ENCODE peak calls at places on chromosomes 2 and 18, in five cellular contexts. V is HepG2, P is right lobe of liver, Z is IMR-90, J is body of pancreas. N is an unnamed sample.

GRCh38 chr2:231450548-231450989 is 13.7 kb downstream of the NCL start:
- DNase-seq in V (no peak), P (no peak), Z (no peak), J (no peak), N (no peak)

GRCh38 chr2:214382229-214382628 is 28.6 kb upstream of the VWC2L start:
- DNase-seq in V (no peak), P (no peak), Z (peak; percentile 18), J (no peak), N (no peak)

GRCh38 chr18:70425236-70425635 is 136.4 kb downstream of the SOCS6 start:
- DNase-seq in V (no peak), P (no peak), Z (no peak), J (no peak), N (no peak)

GRCh38 chr18:79866889-79867574 is 69.3 kb downstream of the KCNG2 start:
- DNase-seq in V (no peak), P (no peak), Z (peak; percentile 29), J (no peak), N (peak; percentile 37)

GRCh38 chr18:27954226-27954625 is 222.7 kb downstream of the CDH2 start:
- DNase-seq in V (no peak), P (no peak), Z (peak; percentile 89), J (no peak), N (no peak)

GRCh38 chr2:102872388-102872787 is 110.6 kb downstream of the TMEM182 start:
- DNase-seq in V (peak; percentile 15), P (no peak), Z (no peak), J (no peak), N (no peak)

GRCh38 chr2:19474128-19474527 is 115.7 kb upstream of the OSR1 start:
- DNase-seq in V (no peak), P (no peak), Z (peak; percentile 0), J (peak; percentile 9), N (no peak)

GRCh38 chr2:65576861-65577601 is 144.6 kb upstream of the SPRED2 start:
- DNase-seq in V (peak; percentile 91), P (no peak), Z (peak; percentile 95), J (no peak), N (no peak)

GRCh38 chr2:10433948-10434884 is 13.9 kb downstream of the ODC1 start:
- DNase-seq in V (no peak), P (no peak), Z (no peak), J (no peak), N (no peak)

GRCh38 chr2:86319700-86320369 is 17.6 kb downstream of the REEP1 start:
- DNase-seq in V (no peak), P (no peak), Z (no peak), J (no peak), N (peak; percentile 26)

GRCh38 chr2:191845248-191845715 is 1.6 kb downstream of the CAVIN2 start:
- DNase-seq in V (peak; percentile 66), P (peak; percentile 26), Z (no peak), J (peak; percentile 9), N (no peak)

GRCh38 chr2:69013837-69014796 is 1.1 kb downstream of the ANTXR1 start:
- DNase-seq in V (no peak), P (no peak), Z (peak; percentile 54), J (no peak), N (no peak)

GRCh38 chr2:169761251-169761969 is 27.8 kb downstream of the KLHL23 start:
- DNase-seq in V (peak; percentile 98), P (no peak), Z (no peak), J (no peak), N (no peak)

GRCh38 chr2:179036353-179036905 is 13.5 kb downstream of the CCDC141 start:
- DNase-seq in V (no peak), P (no peak), Z (no peak), J (no peak), N (no peak)

GRCh38 chr2:179037807-179038206 is 12.1 kb downstream of the CCDC141 start:
- DNase-seq in V (no peak), P (no peak), Z (no peak), J (no peak), N (no peak)

GRCh38 chr2:179031731-179032408 is 18.1 kb downstream of the CCDC141 start:
- DNase-seq in V (no peak), P (no peak), Z (peak; percentile 1), J (no peak), N (no peak)
- TF ChIP-seq POLR2A in V (no peak), P (no peak), Z (no peak), J (no peak), N (no peak)

GRCh38 chr18:6341303-6341702 is 73.4 kb downstream of the L3MBTL4 start:
- DNase-seq in V (no peak), P (no peak), Z (no peak), J (no peak), N (no peak)

GRCh38 chr18:6341709-6342108 is 73.0 kb downstream of the L3MBTL4 start:
- DNase-seq in V (no peak), P (no peak), Z (no peak), J (no peak), N (no peak)

DNA sequence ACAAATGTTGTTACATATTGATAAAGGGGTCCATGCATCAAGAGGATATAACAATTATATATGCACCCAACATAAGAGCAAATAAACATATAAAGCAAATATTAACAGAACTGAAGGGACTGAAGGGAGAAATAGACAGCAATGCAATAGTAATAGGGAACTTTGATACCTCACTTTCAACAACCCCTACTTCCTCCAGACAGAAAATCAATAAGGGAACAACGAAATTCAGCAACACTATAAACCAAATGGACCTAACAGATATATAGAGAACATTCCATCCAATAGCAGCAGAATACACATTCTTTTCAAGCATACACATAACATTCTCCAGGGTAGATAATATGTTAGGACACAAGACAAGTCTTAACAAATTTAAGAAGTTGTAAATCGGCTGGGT is 71.7 kb downstream of the L3MBTL4 start:
- DNase-seq in V (peak; percentile 10), P (no peak), Z (no peak), J (no peak), N (no peak)
- H3K9me3 ChIP-seq in V (peaks cover 19% of the 10 kb centered on the region), P (no peaks in the 10 kb centered on the region), Z (no peaks in the 10 kb centered on the region), J (no peaks in the 10 kb centered on the region), N (peaks cover 9% of the 10 kb centered on the region)

GRCh38 chr2:219684721-219685689 is 57.6 kb downstream of the SLC4A3 start:
- DNase-seq in V (peak; percentile 61), P (peak; percentile 82), Z (peak; percentile 43), J (peak; percentile 81), N (peak; percentile 56)
- TF ChIP-seq POLR2A in V (peak; percentile 24), P (peak; percentile 55), Z (no peak), J (peak; percentile 63), N (no peak)

GRCh38 chr2:84467389-84467788 is 8.3 kb upstream of the SUCLG1 start:
- DNase-seq in V (no peak), P (no peak), Z (no peak), J (no peak), N (no peak)
- H3K9me3 ChIP-seq in V (peaks cover 15% of the 10 kb centered on the region), P (no peaks in the 10 kb centered on the region), Z (peaks cover 7% of the 10 kb centered on the region), J (peaks cover 5% of the 10 kb centered on the region), N (no peaks in the 10 kb centered on the region)

GRCh38 chr2:96143848-96144480 is 1.3 kb downstream of the DUSP2 start:
- DNase-seq in V (no peak), P (peak; percentile 22), Z (no peak), J (peak; percentile 29), N (no peak)

GRCh38 chr2:96144481-96145027 is 686 bp downstream of the DUSP2 start:
- DNase-seq in V (no peak), P (peak; percentile 49), Z (no peak), J (no peak), N (peak; percentile 53)

GRCh38 chr2:96146151-96146880 is 1.1 kb upstream of the DUSP2 start:
- DNase-seq in V (no peak), P (peak; percentile 70), Z (peak; percentile 16), J (peak; percentile 22), N (peak; percentile 31)

GRCh38 chr2:96146881-96147592 is 1.8 kb upstream of the DUSP2 start:
- DNase-seq in V (no peak), P (peak; percentile 17), Z (no peak), J (no peak), N (peak; percentile 84)

DNA sequence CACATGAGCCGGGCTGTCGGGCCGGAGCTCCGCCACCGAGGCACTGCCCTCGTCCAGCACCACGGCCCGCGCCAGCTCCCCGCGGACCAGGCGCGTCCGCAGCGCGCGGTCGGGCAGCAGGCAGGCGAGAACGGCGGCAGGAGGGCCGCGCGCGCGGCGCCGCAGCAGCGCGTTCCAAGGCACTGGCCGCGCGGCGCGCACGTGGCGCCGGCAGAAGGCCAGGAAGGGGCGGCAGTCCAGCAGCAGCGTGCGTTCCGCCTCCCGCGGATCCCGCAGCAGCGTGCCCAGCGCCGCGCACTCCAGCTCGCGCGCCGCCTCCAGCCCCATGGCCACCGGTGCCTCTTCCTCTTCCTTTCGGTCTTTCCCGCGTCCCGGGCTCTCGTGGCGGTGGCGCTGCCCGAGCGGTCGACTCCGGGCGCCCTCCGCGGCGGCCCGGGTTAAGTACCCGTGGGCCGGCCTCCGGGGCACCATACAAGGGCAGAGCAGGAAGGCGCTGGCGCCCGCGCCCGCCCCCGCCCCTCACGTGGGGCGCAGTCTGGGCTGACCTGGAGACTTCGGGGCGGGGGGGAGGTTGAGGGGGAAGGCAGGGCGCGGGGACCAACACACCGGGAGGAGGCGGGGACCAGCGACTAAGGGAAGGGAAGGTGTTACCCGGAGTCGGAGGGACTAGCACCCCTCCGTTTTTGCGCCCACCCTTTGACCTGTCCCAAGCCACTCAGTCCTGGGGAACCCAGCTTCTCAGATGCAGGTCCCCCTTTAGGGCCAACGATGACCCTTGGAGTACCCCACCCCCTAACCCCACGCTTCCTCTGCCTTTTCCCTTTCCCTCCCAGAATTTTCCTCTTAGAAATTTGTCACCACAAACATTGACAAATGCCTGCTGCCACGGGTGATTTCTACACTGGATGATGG is at the start of gene DUSP2:
- DNase-seq in V (no peak), P (peak; percentile 77), Z (peak; percentile 59), J (peak; percentile 84), N (peak; percentile 66)
- TF ChIP-seq POLR2A in V (no peak), P (peak; percentile 79), Z (peak; percentile 95), J (peak; percentile 77), N (peak; percentile 50)

GRCh38 chr2:132465917-132466316 is 49.3 kb downstream of the GPR39 start:
- DNase-seq in V (no peak), P (no peak), Z (peak; percentile 29), J (no peak), N (no peak)
- H3K9me3 ChIP-seq in V (peaks cover 95% of the 10 kb centered on the region), P (no peaks in the 10 kb centered on the region), Z (peaks cover 26% of the 10 kb centered on the region), J (peaks cover 16% of the 10 kb centered on the region), N (no peaks in the 10 kb centered on the region)

DNA sequence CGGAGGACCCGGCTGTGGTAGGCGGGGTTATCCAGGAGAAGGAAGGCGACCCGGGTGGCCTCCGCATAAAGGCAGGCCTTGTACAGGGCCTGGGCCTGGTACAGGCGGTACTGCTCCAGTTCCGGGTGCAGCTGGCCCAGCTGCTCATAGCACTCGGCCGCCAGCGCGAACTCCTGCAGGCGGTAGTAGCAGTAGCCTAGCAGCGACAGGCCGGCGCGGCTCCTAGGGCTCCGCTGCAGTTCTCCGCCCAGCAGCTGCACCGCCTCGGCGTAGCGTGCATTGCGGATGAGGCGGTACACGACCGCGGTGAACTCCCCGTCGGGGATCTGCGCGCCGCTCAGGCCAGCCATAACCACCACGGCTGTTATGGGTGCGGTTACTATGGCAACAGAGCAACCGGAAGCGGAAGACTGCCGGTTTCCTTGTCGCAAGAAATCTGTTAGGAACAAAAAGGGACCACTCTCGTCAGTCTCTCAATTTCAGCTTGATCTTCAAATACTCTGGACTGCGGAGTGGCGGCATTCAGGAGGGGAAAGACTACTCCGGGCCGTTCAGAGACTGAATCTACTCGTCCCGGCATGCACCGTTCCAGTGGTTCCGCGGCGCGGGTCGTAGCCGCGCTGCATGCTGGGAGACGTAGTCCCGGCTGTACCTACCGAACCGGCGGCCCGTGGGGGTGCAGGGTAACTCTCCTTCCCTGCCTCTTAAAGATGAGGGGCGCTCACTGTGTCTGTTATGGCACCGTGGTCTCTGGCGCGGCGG is 160.0 kb downstream of the AGPS start:
- DNase-seq in V (peak; percentile 89), P (peak; percentile 88), Z (peak; percentile 88), J (peak; percentile 90), N (peak; percentile 86)
- TF ChIP-seq POLR2A in V (peak; percentile 33), P (peak; percentile 26), Z (no peak), J (peak; percentile 64), N (no peak)